ENCODE peak calls at places on chromosomes 13 and 19, in five cellular contexts. H, S, L, O and D are unnamed samples.

GRCh38 chr19:17754634-17755532 is 3.6 kb downstream of the FCHO1 start:
- DNase-seq in L (no peak), H (peak), O (no peak), S (no peak), D (no peak)

GRCh38 chr13:112688560-112689497 is 1.0 kb upstream of the ATP11A start:
- DNase-seq in O (peak), S (peak), L (no peak), H (no peak), D (no peak)

GRCh38 chr13:42907745-42908144 is 84.3 kb downstream of the EPSTI1 start:
- DNase-seq in S (no peak), O (no peak), H (no peak), L (no peak), D (no peak)

GRCh38 chr13:28744091-28744536 is 25.3 kb upstream of the SLC46A3 start:
- DNase-seq in L (peak), H (peak), S (no peak), O (no peak), D (peak)

GRCh38 chr13:20415694-20416107 is 110.0 kb downstream of the CRYL1 start:
- DNase-seq in O (no peak), L (no peak), S (no peak), H (no peak), D (no peak)

GRCh38 chr13:29925457-29925856 is 75.0 kb upstream of the UBL3 start:
- DNase-seq in O (peak), H (peak), L (peak), S (peak), D (no peak)

GRCh38 chr19:4987692-4988370 is 18.9 kb downstream of the KDM4B start:
- DNase-seq in H (no peak), L (peak), O (no peak), S (no peak), D (no peak)

GRCh38 chr13:28729541-28729940 is 10.8 kb upstream of the SLC46A3 start:
- DNase-seq in L (no peak), H (no peak), O (no peak), S (no peak), D (no peak)

GRCh38 chr19:4695224-4695731 is 25.1 kb upstream of the MYDGF start:
- DNase-seq in H (no peak), S (no peak), O (no peak), L (no peak), D (no peak)

DNA sequence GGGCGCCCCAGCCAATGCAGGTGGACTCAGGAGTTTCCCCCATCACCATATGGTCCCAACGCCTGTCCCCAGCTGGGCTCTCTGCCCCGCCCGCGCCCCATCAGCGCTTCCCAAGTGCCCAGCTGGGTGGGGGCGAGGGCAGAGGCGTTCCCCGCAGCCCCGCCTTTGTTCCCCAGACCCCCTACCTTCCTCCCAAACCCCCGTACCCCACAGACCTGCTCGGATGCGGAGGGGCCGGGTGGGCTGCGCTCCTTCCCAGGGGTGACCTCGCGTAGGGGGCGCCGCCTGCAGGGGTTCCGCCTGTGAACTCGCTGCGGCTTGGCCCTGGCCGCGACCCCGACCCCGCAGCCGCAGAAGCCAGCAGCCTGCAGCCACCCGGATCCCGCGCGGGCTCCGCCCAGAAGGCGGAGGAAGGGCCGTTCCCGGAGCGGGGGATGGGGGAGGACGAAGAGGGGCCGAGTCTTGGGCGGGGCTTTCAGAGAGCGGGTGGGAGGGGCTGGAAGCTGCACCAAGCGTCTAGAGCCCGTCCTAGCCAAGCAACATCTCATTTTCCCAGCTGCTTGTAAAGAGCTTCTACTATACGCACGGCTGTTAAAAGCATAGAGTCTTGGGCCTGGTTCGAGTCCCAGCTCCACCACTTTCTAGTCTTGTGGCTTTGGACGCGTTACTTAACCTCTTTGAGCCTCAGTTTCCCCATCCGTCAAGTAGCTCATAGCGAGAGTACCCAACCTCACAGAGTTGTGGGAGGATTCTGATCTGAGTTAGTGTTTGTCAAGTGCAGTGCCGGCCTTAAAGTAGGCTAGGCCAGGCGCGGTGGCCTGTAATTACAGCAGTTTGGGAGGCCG is at the start of gene RAB3D:
- DNase-seq in O (peak), L (peak), S (peak), H (peak), D (peak)
- TF ChIP-seq POLR2A in O (peak), L (no peak), S (peak), H (peak), D (peak)

GRCh38 chr19:58385313-58386165 is 1.5 kb upstream of the RPS5 start:
- DNase-seq in S (peak), O (no peak), L (no peak), H (no peak), D (no peak)

GRCh38 chr19:58388175-58388526 is 1.1 kb downstream of the RPS5 start:
- DNase-seq in H (no peak), O (no peak), L (no peak), S (no peak), D (no peak)

GRCh38 chr19:58387338-58388174 is 487 bp downstream of the RPS5 start:
- DNase-seq in O (no peak), H (no peak), L (no peak), S (no peak), D (no peak)

GRCh38 chr19:58386166-58386575 is 898 bp upstream of the RPS5 start:
- DNase-seq in L (no peak), H (no peak), S (no peak), O (no peak), D (no peak)

GRCh38 chr19:58386576-58387337 is at the start of gene RPS5:
- DNase-seq in O (peak), S (peak), L (peak), H (peak), D (peak)
- TF ChIP-seq POLR2A in O (peak), S (peak), L (peak), H (peak), D (peak)

GRCh38 chr19:2101417-2102335 is 5.0 kb downstream of the IZUMO4 start:
- DNase-seq in S (no peak), H (no peak), L (no peak), O (no peak), D (no peak)

GRCh38 chr19:2097330-2098327 is 914 bp downstream of the IZUMO4 start:
- DNase-seq in L (no peak), O (peak), H (no peak), S (no peak), D (no peak)

GRCh38 chr19:2099054-2099501 is 2.4 kb downstream of the IZUMO4 start:
- DNase-seq in O (no peak), S (no peak), H (no peak), L (no peak), D (no peak)

GRCh38 chr19:2100719-2101061 is 4.0 kb downstream of the IZUMO4 start:
- DNase-seq in S (no peak), L (no peak), O (no peak), H (no peak), D (no peak)

GRCh38 chr19:2099937-2100718 is 3.4 kb downstream of the IZUMO4 start:
- DNase-seq in H (no peak), L (no peak), S (no peak), O (no peak), D (no peak)
- TF ChIP-seq POLR2A in H (no peak), L (no peak), S (no peak), O (no peak), D (no peak)

GRCh38 chr13:98749501-98749900 is 3.0 kb downstream of the SLC15A1 start:
- DNase-seq in S (no peak), L (peak), O (no peak), H (no peak), D (no peak)

GRCh38 chr13:98752942-98753290 is 444 bp upstream of the SLC15A1 start:
- DNase-seq in H (no peak), O (no peak), S (no peak), L (no peak), D (no peak)

GRCh38 chr13:98751397-98752110 is 918 bp downstream of the SLC15A1 start:
- DNase-seq in L (peak), H (peak), S (no peak), O (peak), D (no peak)

GRCh38 chr13:98755116-98755515 is 2.6 kb upstream of the SLC15A1 start:
- DNase-seq in H (no peak), O (no peak), S (no peak), L (no peak), D (no peak)

GRCh38 chr13:98752111-98752941 is at the start of gene SLC15A1:
- DNase-seq in H (no peak), O (peak), L (no peak), S (no peak), D (no peak)
- TF ChIP-seq POLR2A in H (no peak), O (peak), L (no peak), S (no peak), D (no peak)

GRCh38 chr19:49140951-49141350 is 14.2 kb downstream of the HRC start:
- DNase-seq in L (no peak), S (no peak), O (no peak), H (no peak), D (no peak)

GRCh38 chr19:49141352-49141751 is 13.8 kb downstream of the HRC start:
- DNase-seq in L (no peak), H (no peak), O (no peak), S (no peak), D (no peak)

GRCh38 chr19:49145485-49146407 is 9.4 kb downstream of the HRC start:
- DNase-seq in H (peak), S (peak), O (peak), L (peak), D (no peak)

GRCh38 chr19:49147923-49148682 is 7.1 kb downstream of the HRC start:
- DNase-seq in O (no peak), L (no peak), S (no peak), H (no peak), D (no peak)

GRCh38 chr19:49142866-49143335 is 12.3 kb downstream of the HRC start:
- DNase-seq in H (peak), O (peak), S (peak), L (peak), D (peak)
- TF ChIP-seq POLR2A in H (peak), O (no peak), S (no peak), L (no peak), D (peak)

GRCh38 chr19:57872450-57872849 is 16.4 kb downstream of the ZNF814 start:
- DNase-seq in H (no peak), L (no peak), O (no peak), S (no peak), D (no peak)

GRCh38 chr19:57870225-57870624 is 18.6 kb downstream of the ZNF814 start:
- DNase-seq in H (no peak), S (no peak), O (no peak), L (no peak), D (no peak)

GRCh38 chr19:57867868-57868492 is 18.3 kb downstream of the ZNF587 start:
- DNase-seq in H (no peak), S (no peak), L (no peak), O (no peak), D (no peak)
- TF ChIP-seq POLR2A in H (no peak), S (no peak), L (no peak), O (no peak), D (no peak)

GRCh38 chr13:76887070-76887563 is 912 bp upstream of the KCTD12 start:
- DNase-seq in O (peak), H (no peak), S (no peak), L (no peak), D (no peak)

GRCh38 chr13:76885203-76886004 is 801 bp downstream of the KCTD12 start:
- DNase-seq in H (peak), L (peak), S (peak), O (peak), D (peak)

GRCh38 chr13:76886005-76886291 is 257 bp downstream of the KCTD12 start:
- DNase-seq in S (peak), L (no peak), O (no peak), H (no peak), D (peak)

GRCh38 chr13:76884571-76885202 is 1.5 kb downstream of the KCTD12 start:
- DNase-seq in O (no peak), L (peak), H (no peak), S (no peak), D (no peak)

DNA sequence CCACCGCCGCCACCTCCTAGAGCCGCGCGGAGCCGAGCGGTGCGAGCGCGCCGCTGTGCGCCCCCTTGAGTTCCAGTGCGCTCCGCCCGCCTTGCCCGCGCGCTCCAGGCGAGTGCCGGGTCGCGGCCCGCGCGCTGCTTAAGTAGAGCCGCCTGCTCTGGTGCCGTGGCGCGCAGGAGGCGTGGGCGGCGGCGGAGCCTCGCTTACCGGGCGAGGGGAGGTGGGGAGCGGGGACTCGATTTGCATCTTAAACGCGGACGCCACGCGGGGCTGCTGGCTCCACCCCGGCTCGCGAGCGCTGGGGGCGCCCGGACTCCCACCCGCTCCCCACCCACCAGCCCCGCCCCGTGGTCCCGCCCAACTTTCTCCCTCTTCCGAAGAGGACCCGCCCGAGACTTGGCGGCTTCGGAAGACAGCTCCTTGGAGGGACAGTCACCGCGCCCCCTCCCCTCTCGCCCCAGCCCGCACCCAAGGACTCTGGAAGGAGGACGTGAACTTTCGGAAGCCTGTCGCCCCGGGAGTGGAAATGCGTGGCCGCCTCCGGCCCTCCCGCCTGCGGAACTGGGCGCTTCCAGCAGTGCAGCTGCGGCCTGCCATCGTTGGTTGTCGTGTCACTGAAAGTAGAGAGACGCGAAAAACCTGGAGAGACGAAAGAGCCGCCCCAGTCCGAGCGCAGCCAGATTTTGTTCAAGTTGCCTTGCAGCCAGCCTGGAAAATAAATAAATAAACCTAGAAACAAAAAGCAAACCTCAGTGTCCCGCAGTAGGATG is at the start of gene KCTD12:
- DNase-seq in O (peak), L (peak), H (peak), S (peak), D (peak)
- TF ChIP-seq POLR2A in O (peak), L (no peak), H (peak), S (peak), D (peak)

GRCh38 chr19:55660991-55661390 is 6.2 kb downstream of the U2AF2 start:
- DNase-seq in H (no peak), O (no peak), S (no peak), L (no peak), D (no peak)
- TF ChIP-seq POLR2A in H (no peak), O (no peak), S (no peak), L (no peak), D (no peak)

GRCh38 chr13:114030666-114031610 is 57.1 kb upstream of the C13orf46 start:
- DNase-seq in L (no peak), H (no peak), O (no peak), S (no peak), D (no peak)
- TF ChIP-seq POLR2A in L (no peak), H (no peak), O (no peak), S (no peak), D (no peak)